ENCODE peak calls at places on chromosome 3, in eight cellular contexts. B is HCT116, E is HepG2, U is K562, T is GM23338, K is A549, A is Panc1, L is GM12878. W is an unnamed sample.

GRCh38 chr3:85737846-85738245 is 779.1 kb downstream of the CADM2 start:
- DNase-seq in U (no peak), E (no peak), T (no peak), A (no peak), B (no peak), L (no peak), K (peak; percentile 27), W (no peak)

GRCh38 chr3:79917561-79917960 is 149.8 kb upstream of the ROBO1 start:
- DNase-seq in A (no peak), L (no peak), B (no peak), E (no peak), U (no peak), T (peak; percentile 12), K (no peak), W (no peak)

GRCh38 chr3:134775831-134776230 is 19.2 kb upstream of the EPHB1 start:
- DNase-seq in L (no peak), B (no peak), T (no peak), E (no peak), A (no peak), K (no peak), U (no peak), W (no peak)

GRCh38 chr3:47824541-47825473 is 21.9 kb downstream of the DHX30 start:
- DNase-seq in B (peak; percentile 47), K (peak; percentile 81), L (peak; percentile 25), A (no peak), U (peak; percentile 93), E (peak; percentile 69), T (peak; percentile 93), W (peak; percentile 70)

GRCh38 chr3:148106062-148106461 is 591.6 kb upstream of the AGTR1 start:
- DNase-seq in T (no peak), U (no peak), K (no peak), E (no peak), A (no peak), L (no peak), B (no peak), W (no peak)

GRCh38 chr3:86249833-86250232 is 741.1 kb downstream of the VGLL3 start:
- DNase-seq in T (no peak), B (no peak), K (no peak), L (no peak), A (no peak), E (no peak), U (no peak), W (no peak)

GRCh38 chr3:176850498-176850897 is 346.8 kb downstream of the TBL1XR1 start:
- DNase-seq in K (no peak), E (no peak), A (no peak), T (no peak), B (no peak), U (no peak), L (no peak), W (no peak)

GRCh38 chr3:47901280-47901833 is 98.4 kb downstream of the DHX30 start:
- DNase-seq in A (no peak), E (peak; percentile 7), B (no peak), L (no peak), K (no peak), U (no peak), T (no peak), W (no peak)

GRCh38 chr3:15606434-15606891 is 4.9 kb downstream of the BTD start:
- DNase-seq in T (no peak), E (peak; percentile 92), K (peak; percentile 37), U (no peak), L (no peak), B (no peak), A (no peak), W (no peak)

GRCh38 chr3:11509175-11510000 is 134.3 kb downstream of the VGLL4 start:
- DNase-seq in A (no peak), U (peak; percentile 79), K (peak; percentile 33), L (no peak), B (no peak), T (peak; percentile 57), E (peak; percentile 31), W (no peak)
- TF ChIP-seq REST in A (no peak), U (no peak), K (no peak), L (no peak), B (no peak), T (no peak), E (no peak), W (no peak)

DNA sequence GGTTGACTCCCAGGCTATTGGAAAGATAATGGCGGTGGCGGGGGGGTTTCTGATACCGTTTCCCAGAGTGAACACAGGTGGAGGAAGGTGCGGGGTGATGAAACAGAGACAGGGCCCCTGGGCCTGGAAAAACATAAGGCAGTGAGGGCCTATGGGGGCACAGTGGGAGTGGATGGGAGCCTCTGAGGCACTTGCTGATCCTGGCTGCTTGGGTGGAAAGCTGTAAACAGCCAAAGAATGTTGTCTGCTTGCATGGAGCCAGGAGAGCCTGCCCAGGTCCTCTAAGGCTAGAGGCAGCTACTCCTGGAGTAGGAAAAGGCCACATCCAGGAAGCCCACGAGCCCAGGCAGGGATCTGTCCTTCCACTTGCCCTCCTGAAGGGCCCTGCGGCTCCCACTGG is 3.0 kb upstream of the SEMA3B start:
- DNase-seq in A (no peak), E (no peak), U (no peak), T (no peak), L (no peak), K (no peak), B (no peak), W (no peak)
- TF ChIP-seq REST in A (no peak), E (no peak), U (no peak), T (no peak), L (no peak), K (no peak), B (no peak), W (no peak)

DNA sequence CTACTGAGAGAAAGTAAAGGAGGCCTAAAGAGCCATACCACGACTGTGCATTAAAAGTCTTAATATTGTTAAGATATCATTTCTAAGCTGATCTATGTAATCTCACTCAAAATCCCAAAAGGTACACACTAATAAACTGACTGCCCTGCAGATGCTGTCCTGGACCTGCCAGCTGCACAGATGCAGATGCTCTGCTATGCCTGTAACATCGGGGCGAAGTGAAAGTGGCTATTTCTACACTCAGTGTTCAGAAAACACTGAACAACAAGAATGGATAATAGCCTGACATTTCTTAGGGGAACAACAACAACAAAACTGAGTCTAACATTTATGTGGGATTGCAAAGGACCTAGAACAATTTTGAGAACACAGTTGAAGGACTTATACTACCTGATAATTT is 31.9 kb downstream of the RAD18 start:
- DNase-seq in E (no peak), T (no peak), A (no peak), U (no peak), K (no peak), B (no peak), L (no peak), W (no peak)
- TF ChIP-seq REST in E (no peak), T (no peak), A (no peak), U (no peak), K (no peak), B (no peak), L (no peak), W (no peak)

DNA sequence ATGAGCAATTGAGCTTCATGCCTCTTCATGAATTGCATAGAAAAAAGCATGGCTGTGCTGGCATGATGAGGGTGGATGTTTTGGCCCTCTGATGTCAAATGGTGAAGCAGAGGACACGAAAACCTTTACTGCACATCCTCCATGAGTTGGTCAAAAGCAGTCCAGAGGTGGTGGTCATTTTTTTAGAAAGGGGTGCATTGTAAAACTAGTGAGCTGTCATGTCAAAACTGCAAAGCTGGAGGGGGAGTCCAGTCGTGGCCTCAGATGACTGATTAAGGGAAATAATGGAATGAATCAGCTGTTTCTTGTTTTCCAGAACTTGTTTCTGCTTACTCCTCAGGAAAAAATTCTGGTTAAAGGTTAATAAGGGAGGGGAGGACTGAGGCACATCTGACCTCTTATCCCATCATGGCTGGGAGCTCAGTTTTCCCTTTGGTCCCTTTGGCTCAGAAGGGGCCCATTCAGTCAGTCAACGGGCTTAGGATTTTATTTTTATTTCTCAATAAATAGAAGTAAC is 276.8 kb downstream of the CHL1 start:
- DNase-seq in B (no peak), T (no peak), A (no peak), K (no peak), E (no peak), U (no peak), L (no peak), W (no peak)
- TF ChIP-seq REST in B (no peak), T (no peak), A (no peak), K (no peak), E (no peak), U (no peak), L (no peak), W (no peak)

DNA sequence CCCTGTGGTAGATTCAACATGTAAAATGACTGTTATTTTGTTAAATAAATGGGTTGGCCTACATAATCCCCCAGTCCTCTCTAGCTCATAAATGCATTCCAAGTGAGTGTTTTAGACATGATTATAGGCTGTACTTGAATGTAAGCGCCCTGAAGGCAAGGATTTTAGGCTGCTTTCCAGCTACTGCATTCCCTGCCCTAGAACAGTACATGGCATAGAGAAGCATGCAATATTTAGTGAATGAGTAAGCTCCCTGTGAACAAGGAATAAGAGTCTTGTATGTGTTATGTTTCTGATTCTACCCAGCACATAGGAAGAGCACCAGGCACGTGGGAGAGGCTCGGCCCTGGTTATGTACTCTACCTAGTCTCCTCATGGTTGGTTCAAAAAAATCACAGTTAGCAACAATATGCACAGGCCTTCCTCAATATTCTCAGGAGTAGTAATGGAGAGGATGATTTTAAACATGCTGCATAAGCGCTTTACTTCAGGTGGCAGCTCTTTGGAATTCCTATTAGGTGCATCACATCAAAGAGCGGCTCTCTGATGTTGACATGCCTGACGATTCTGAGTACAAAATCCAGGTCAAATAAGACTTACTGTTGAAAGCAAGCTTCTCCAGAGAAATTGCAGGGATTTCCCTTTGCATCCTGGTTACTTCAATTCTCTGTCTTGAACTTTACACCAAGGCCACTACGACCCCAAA is 456.6 kb downstream of the MAGI1 start:
- DNase-seq in T (no peak), L (no peak), K (no peak), B (no peak), A (no peak), U (no peak), E (peak; percentile 56), W (no peak)
- TF ChIP-seq REST in T (no peak), L (no peak), K (no peak), B (no peak), A (no peak), U (no peak), E (no peak), W (no peak)

GRCh38 chr3:111688190-111688800 is 93.1 kb upstream of the ZBED2 start:
- DNase-seq in A (no peak), B (no peak), L (no peak), E (no peak), K (no peak), T (no peak), U (no peak), W (no peak)

GRCh38 chr3:111690242-111690641 is 95.1 kb upstream of the ZBED2 start:
- DNase-seq in T (no peak), B (no peak), A (no peak), E (no peak), L (no peak), K (no peak), U (no peak), W (no peak)

GRCh38 chr3:111692593-111693552 is 97.7 kb upstream of the ZBED2 start:
- DNase-seq in T (no peak), K (no peak), A (no peak), B (no peak), L (no peak), E (no peak), U (no peak), W (no peak)

GRCh38 chr3:111694471-111694870 is 99.3 kb upstream of the ZBED2 start:
- DNase-seq in T (no peak), A (no peak), K (no peak), L (no peak), U (no peak), B (no peak), E (no peak), W (no peak)

GRCh38 chr3:111691293-111691909 is 96.3 kb upstream of the ZBED2 start:
- DNase-seq in B (no peak), T (peak; percentile 68), U (peak; percentile 7), A (no peak), E (peak; percentile 51), K (peak; percentile 59), L (no peak), W (no peak)
- TF ChIP-seq REST in B (no peak), T (no peak), U (no peak), A (no peak), E (no peak), K (no peak), L (no peak), W (no peak)

W was measured in HL-60.